ENCODE peak calls at places on chromosome 11, in five cellular contexts. V, B, U, H and Y are unnamed samples. For H3K9me3, the result is how much of the 10 kb centered on the place peaks cover.

GRCh38 chr11:518463-519202 is 11.6 kb upstream of the RNH1 start:
- DNase-seq in U (peak), V (peak), B (peak), H (peak), Y (peak)

GRCh38 chr11:62705401-62705800 is 1.8 kb downstream of the BSCL2 start:
- DNase-seq in H (no peak), V (no peak), B (peak), U (peak), Y (no peak)

GRCh38 chr11:112735470-112735869 is 225.8 kb upstream of the NCAM1 start:
- DNase-seq in U (no peak), H (no peak), V (no peak), B (no peak), Y (no peak)

GRCh38 chr11:104830080-104830479 is 68.2 kb downstream of the CASP12 start:
- DNase-seq in H (no peak), U (no peak), B (no peak), V (peak), Y (no peak)

GRCh38 chr11:9577032-9577431 is 3.6 kb downstream of the WEE1 start:
- DNase-seq in U (no peak), V (no peak), B (no peak), H (no peak), Y (no peak)

GRCh38 chr11:122706261-122706660 is 50.7 kb downstream of the UBASH3B start:
- DNase-seq in H (no peak), U (no peak), V (peak), B (no peak), Y (no peak)

GRCh38 chr11:134951305-134951700 is 539.3 kb upstream of the B3GAT1 start:
- DNase-seq in H (no peak), U (no peak), V (no peak), B (no peak), Y (no peak)

GRCh38 chr11:94968334-94968958 is 4.9 kb downstream of the CWC15 start:
- DNase-seq in H (no peak), U (no peak), B (no peak), V (peak), Y (no peak)

GRCh38 chr11:127965947-127966668 is 621.2 kb downstream of the ETS1 start:
- DNase-seq in H (no peak), U (no peak), B (no peak), V (no peak), Y (no peak)

GRCh38 chr11:118886681-118887111 is 3.0 kb downstream of the CXCR5 start:
- DNase-seq in H (no peak), B (no peak), U (no peak), V (no peak), Y (no peak)

GRCh38 chr11:2093575-2094353 is 45.4 kb downstream of the IGF2 start:
- DNase-seq in H (no peak), U (no peak), B (no peak), V (no peak), Y (no peak)

GRCh38 chr11:42025404-42025803 is 566.0 kb upstream of the LRRC4C start:
- DNase-seq in B (no peak), V (no peak), H (no peak), U (no peak), Y (no peak)

GRCh38 chr11:42021919-42022318 is 562.5 kb upstream of the LRRC4C start:
- DNase-seq in B (peak), U (no peak), V (no peak), H (no peak), Y (no peak)

DNA sequence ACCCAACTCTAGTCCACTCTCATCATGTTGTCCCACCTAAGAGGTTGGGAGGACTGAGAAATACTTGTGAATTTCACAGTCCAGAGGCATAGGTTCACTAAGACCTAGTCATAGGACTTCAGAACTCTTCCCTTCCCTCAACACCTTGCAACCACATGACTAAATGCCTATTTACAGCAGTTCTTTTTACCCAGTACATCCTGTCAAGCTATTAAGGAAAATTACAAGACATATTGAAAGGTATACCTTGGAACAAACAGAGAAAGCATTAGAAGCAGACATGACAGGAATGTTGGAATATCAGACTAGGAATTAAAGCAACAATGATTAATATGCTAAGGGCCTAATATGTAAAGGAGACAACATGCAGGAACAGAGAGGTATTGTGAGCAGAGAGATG is 563.8 kb upstream of the LRRC4C start:
- DNase-seq in V (no peak), U (no peak), B (no peak), H (no peak), Y (no peak)
- H3K9me3 ChIP-seq in V (under half), U (under half), B (under half), H (under half), Y (under half)

GRCh38 chr11:13152264-13152663 is 125.3 kb upstream of the BMAL1 start:
- DNase-seq in H (no peak), V (no peak), B (no peak), U (no peak), Y (no peak)

GRCh38 chr11:13149991-13150390 is 127.6 kb upstream of the BMAL1 start:
- DNase-seq in H (no peak), U (no peak), V (no peak), B (no peak), Y (no peak)

GRCh38 chr11:13150487-13150886 is 127.1 kb upstream of the BMAL1 start:
- DNase-seq in V (no peak), B (no peak), U (no peak), H (no peak), Y (no peak)

DNA sequence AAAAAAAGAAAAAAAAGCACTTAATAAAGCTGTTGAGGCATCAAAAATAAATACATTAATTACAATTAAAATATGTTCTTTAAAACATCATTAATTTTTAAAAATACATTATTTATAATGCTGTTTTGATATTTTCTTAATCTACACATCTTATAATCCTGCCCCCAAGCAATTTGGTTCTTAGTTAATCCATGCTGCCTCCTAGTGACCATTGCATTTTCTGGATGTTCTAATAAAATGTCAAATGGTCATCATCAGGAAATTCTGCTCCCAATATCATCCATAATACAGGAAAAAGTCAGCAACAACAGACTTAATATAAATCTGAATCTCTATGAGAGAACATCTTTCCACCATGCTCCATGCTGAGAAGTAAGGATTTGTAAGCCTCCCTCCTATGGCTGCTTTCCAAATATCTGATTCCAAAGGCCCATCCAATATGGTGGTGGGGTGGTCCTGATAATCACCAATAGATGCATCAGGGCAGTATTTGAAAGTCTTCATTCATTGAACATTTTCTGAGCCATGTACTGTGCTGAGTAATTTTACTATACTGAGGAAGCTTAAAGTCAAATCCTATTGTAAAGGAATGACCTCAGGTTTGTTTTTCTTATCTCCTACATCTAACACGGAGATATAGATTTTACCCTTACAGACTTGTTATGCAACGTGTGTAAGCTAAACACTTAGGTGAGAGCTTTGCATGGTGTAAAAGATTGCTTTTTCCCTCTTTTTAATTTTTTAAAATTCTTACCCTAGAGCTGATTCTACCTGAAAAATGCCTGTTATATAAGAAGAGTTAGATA is 124.7 kb upstream of the BMAL1 start:
- DNase-seq in B (no peak), H (no peak), U (peak), V (peak), Y (no peak)
- TF ChIP-seq CTCF in B (peak), H (no peak), U (no peak), V (peak), Y (no peak)

GRCh38 chr11:77580712-77581337 is 8.9 kb upstream of the AQP11 start:
- DNase-seq in B (peak), H (no peak), U (no peak), V (peak), Y (no peak)
- H3K9me3 ChIP-seq in B (under half), H (under half), U (under half), V (under half), Y (under half)

DNA sequence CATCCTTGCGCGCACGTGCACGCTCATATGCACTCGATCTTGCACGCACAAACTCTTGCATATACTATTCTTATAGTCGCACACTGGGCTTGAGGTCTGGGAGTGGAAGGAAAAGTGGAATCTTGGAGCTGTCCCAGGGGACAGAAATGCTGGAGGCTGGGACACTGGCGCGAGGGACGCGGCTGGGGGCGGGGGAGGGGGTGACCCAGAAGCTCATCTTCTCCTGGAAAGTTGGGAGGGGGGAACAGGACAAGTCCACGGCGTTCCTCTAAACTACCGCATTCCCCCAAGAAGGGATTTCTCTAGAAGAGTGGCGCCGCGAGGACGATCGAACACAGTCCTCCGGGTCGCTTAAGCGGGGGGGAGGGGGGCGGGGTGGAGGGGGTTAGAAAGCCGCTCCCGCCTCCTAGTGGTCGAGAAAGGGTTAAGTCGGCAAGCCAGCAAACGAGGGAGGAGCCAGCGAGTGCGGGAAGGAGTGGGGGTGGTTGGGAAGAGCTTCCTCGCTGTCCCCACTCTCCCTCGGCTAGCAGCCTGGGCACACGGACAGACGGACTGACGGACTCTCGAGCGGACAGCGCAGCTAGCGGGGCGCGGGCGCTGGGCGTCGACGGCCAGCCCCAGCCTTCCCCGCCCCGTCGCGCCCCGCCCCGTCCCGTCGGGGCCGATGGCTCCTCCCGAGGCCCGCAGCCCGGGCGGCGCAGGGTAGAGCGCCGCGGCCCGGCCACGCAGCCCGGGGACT is at the start of gene RTN4RL2:
- DNase-seq in B (peak), U (peak), H (no peak), V (peak), Y (peak)
- TF ChIP-seq CTCF in B (no peak), U (no peak), H (no peak), V (peak), Y (no peak)

DNA sequence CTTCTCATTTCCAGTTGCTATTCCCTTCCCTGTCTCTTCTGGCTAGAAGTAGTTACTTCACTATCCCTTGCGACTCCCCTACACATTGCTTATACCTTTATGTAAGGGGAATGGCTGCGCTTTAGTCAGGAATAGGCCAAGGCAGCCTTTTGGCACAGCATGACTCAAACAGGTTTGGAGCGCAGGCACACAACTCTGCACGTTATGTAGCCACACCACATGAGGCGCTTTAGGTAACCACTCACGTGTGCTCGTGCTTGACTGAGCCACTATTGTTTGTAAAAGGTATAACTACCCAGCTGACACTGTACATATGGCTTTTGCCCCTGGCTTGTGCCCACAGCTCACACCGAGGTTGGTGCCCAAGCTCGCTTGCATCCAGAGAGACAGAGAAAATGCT is 46.7 kb upstream of the LIPT2 start:
- DNase-seq in H (no peak), B (no peak), V (no peak), U (no peak), Y (no peak)
- H3K9me3 ChIP-seq in H (under half), B (under half), V (under half), U (under half), Y (under half)

GRCh38 chr11:73297231-73297590 is 10.9 kb upstream of the ARHGEF17 start:
- DNase-seq in V (no peak), U (no peak), H (no peak), B (no peak), Y (no peak)

GRCh38 chr11:73295996-73296318 is 12.1 kb upstream of the ARHGEF17 start:
- DNase-seq in B (no peak), U (no peak), V (no peak), H (no peak), Y (no peak)

GRCh38 chr11:73296501-73297230 is 11.4 kb upstream of the ARHGEF17 start:
- DNase-seq in H (no peak), V (no peak), U (no peak), B (no peak), Y (no peak)

GRCh38 chr11:73298233-73298632 is 9.8 kb upstream of the ARHGEF17 start:
- DNase-seq in U (no peak), H (no peak), B (no peak), V (no peak), Y (no peak)

GRCh38 chr11:73297702-73298101 is 10.4 kb upstream of the ARHGEF17 start:
- DNase-seq in U (no peak), B (no peak), H (no peak), V (no peak), Y (no peak)
- TF ChIP-seq CTCF in U (no peak), B (no peak), H (no peak), V (no peak), Y (no peak)